ENCODE peak calls at places on chromosomes 6 and 20, in ten cellular contexts. I is astrocyte of the cerebellum, X is psoas muscle, U is gastrocnemius medialis, Q is thoracic aorta, W is neuronal stem cell, J is hepatocyte, H is WERI-Rb-1, E is esophagus muscularis mucosa, O is AG04450. T is an unnamed sample.
A peak's percentile ranks its signal among the peaks of the same experiment; 100 is the strongest.

GRCh38 chr20:7285918-7286556 is 518.6 kb downstream of the BMP2 start:
- DNase-seq in U (peak; percentile 52), H (peak; percentile 68), Q (peak; percentile 4), E (no peak), X (peak; percentile 62), W (peak; percentile 84), J (peak; percentile 92), I (peak; percentile 91), O (peak; percentile 23), T (peak; percentile 19)

GRCh38 chr6:5325173-5325572 is 63.9 kb downstream of the FARS2 start:
- DNase-seq in I (no peak), J (no peak), U (no peak), E (peak; percentile 7), W (no peak), Q (no peak), O (no peak), X (no peak), H (no peak), T (no peak)

GRCh38 chr20:49982346-49983122 is at the start of gene SNAI1:
- DNase-seq in E (peak; percentile 94), H (peak; percentile 87), Q (no peak), I (peak; percentile 61), J (peak; percentile 94), W (peak; percentile 87), O (peak; percentile 73), X (peak; percentile 79), U (peak; percentile 79), T (peak; percentile 66)

GRCh38 chr6:170461556-170462365 is 91.3 kb downstream of the PSMB1 start:
- DNase-seq in X (no peak), J (no peak), H (no peak), E (no peak), O (no peak), W (no peak), I (no peak), Q (no peak), U (no peak), T (no peak)

GRCh38 chr6:30322527-30323501 is 3.9 kb upstream of the TRIM39 start:
- DNase-seq in I (no peak), E (no peak), H (no peak), O (no peak), X (peak; percentile 39), J (no peak), W (no peak), U (no peak), Q (no peak), T (no peak)

GRCh38 chr20:52470561-52470960 is 279.0 kb upstream of the ZFP64 start:
- DNase-seq in E (no peak), H (no peak), U (no peak), O (no peak), W (no peak), I (no peak), Q (no peak), X (no peak), J (no peak), T (no peak)

GRCh38 chr6:107103082-107103481 is 12.2 kb downstream of the BEND3 start:
- DNase-seq in H (no peak), X (no peak), I (no peak), Q (no peak), E (no peak), J (no peak), U (no peak), O (no peak), W (no peak), T (no peak)

GRCh38 chr20:54250691-54251090 is 42.8 kb downstream of the PFDN4 start:
- DNase-seq in E (no peak), W (no peak), H (no peak), U (no peak), J (no peak), X (no peak), I (no peak), Q (no peak), O (no peak), T (no peak)

GRCh38 chr20:19710336-19710721 is 47.7 kb upstream of the RIN2 start:
- DNase-seq in Q (no peak), W (no peak), H (no peak), J (peak; percentile 58), U (no peak), I (peak; percentile 38), O (no peak), E (no peak), X (no peak), T (no peak)

DNA sequence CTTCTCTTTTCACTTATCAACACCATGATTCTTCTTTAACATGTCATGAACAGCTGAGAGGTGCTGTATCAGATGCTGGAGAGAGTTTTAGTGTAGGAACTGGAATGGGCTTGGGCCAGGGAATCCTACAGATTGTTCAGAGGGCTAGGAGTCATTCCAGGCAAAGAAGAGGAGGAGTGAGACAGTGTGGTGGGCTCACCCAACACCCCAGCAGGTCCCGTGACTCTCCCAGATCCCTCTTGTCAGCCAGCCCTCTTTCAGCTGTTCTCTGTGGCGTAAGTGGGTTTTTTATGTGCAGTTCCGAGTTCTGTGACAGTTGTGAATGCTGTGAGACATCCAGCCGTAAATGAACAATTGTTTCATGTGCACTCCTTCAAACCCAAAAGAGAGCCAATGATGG is 31.4 kb upstream of the CEP162 start:
- DNase-seq in Q (no peak), E (no peak), X (no peak), I (no peak), O (no peak), H (no peak), W (no peak), J (no peak), U (no peak), T (no peak)
- H3K4me3 ChIP-seq in Q (peak overlapping the region; percentile 61), E (no peak overlapping the region), X (no peak overlapping the region), I (no peak overlapping the region), O (no peak overlapping the region), H (no peak overlapping the region), W (no peak overlapping the region), J (no peak overlapping the region), U (no peak overlapping the region), T (no peak overlapping the region)

GRCh38 chr6:75331134-75331533 is 46.5 kb upstream of the TMEM30A start:
- DNase-seq in E (no peak), I (peak; percentile 35), Q (no peak), O (no peak), J (no peak), H (no peak), X (no peak), U (no peak), W (no peak), T (no peak)

GRCh38 chr6:75337805-75338204 is 53.2 kb upstream of the TMEM30A start:
- DNase-seq in I (no peak), X (no peak), O (no peak), Q (no peak), H (no peak), W (no peak), E (no peak), U (no peak), J (no peak), T (no peak)

GRCh38 chr6:75329703-75330102 is 45.1 kb upstream of the TMEM30A start:
- DNase-seq in E (no peak), X (no peak), H (no peak), I (no peak), W (no peak), Q (no peak), J (no peak), O (no peak), U (no peak), T (no peak)

GRCh38 chr6:75334266-75335040 is 49.9 kb upstream of the TMEM30A start:
- DNase-seq in U (no peak), W (peak; percentile 90), I (peak; percentile 75), X (no peak), O (peak; percentile 27), J (peak; percentile 29), Q (no peak), H (no peak), E (no peak), T (no peak)

GRCh38 chr6:75333811-75334210 is 49.2 kb upstream of the TMEM30A start:
- DNase-seq in U (no peak), E (no peak), Q (no peak), J (no peak), I (no peak), W (no peak), O (no peak), X (no peak), H (no peak), T (no peak)
- H3K4me3 ChIP-seq in U (no peak overlapping the region), E (no peak overlapping the region), Q (peak overlapping the region; percentile 42), J (no peak overlapping the region), I (no peak overlapping the region), W (peak overlapping the region; percentile 76), O (no peak overlapping the region), X (no peak overlapping the region), H (no peak overlapping the region), T (no peak overlapping the region)

DNA sequence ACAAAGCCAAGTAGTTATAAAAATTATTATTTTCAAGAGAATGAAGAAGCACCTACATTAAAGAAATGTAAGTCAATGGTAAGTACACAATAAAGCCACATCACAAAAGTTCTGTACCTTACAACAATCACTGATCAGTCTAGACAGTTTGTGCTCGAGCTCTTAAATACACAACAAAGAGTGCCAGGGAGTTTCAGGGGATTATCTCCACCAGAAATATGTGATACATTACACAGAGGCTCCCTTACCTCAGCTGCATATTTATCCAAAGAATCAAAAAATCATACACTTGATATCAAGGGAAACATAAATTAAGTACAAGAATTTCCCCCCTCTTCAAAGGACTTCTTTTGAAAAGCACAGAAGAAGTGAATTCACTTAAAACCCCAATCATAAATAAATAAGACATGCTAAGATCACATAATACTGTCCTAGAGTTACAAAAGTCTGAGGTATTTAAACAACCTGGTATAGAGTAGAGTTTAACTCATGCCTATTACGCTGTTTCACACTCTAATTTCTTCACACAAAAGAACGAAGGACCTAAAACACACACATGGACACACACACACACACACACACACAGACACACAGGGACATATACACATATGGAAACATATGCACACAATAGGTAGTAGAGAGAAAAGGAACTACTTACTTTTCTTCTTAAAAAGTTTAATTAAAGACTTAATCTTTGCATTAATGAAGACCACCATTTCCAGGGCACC is 555 bp downstream of the NHSL1 start:
- DNase-seq in U (no peak), Q (no peak), O (no peak), E (no peak), H (no peak), X (no peak), I (no peak), W (no peak), J (no peak), T (no peak)
- H3K4me3 ChIP-seq in U (no peak overlapping the region), Q (no peak overlapping the region), O (no peak overlapping the region), E (no peak overlapping the region), H (peak overlapping the region; percentile 85), X (no peak overlapping the region), I (peak overlapping the region; percentile 19), W (no peak overlapping the region), J (peak overlapping the region; percentile 17), T (no peak overlapping the region)

GRCh38 chr6:3740551-3741476 is 10.7 kb downstream of the PXDC1 start:
- DNase-seq in E (no peak), X (no peak), W (no peak), Q (no peak), J (no peak), I (no peak), O (no peak), U (peak; percentile 70), H (no peak), T (no peak)

GRCh38 chr6:3741477-3741871 is 10.0 kb downstream of the PXDC1 start:
- DNase-seq in U (no peak), I (no peak), H (no peak), W (no peak), Q (no peak), O (no peak), X (no peak), E (no peak), J (no peak), T (no peak)

GRCh38 chr6:3742426-3743344 is 8.8 kb downstream of the PXDC1 start:
- DNase-seq in H (peak; percentile 89), W (peak; percentile 77), X (peak; percentile 84), E (peak; percentile 97), U (peak; percentile 80), O (no peak), Q (no peak), I (peak; percentile 41), J (peak; percentile 88), T (peak; percentile 48)

GRCh38 chr6:3743541-3743940 is 8.0 kb downstream of the PXDC1 start:
- DNase-seq in Q (no peak), H (no peak), X (no peak), I (no peak), U (no peak), O (no peak), W (no peak), J (no peak), E (no peak), T (no peak)

GRCh38 chr6:3742076-3742425 is 9.5 kb downstream of the PXDC1 start:
- DNase-seq in X (no peak), J (no peak), I (no peak), U (no peak), W (no peak), O (no peak), H (no peak), Q (no peak), E (no peak), T (no peak)
- H3K4me3 ChIP-seq in X (peak overlapping the region; percentile 54), J (no peak overlapping the region), I (no peak overlapping the region), U (peak overlapping the region; percentile 26), W (no peak overlapping the region), O (no peak overlapping the region), H (no peak overlapping the region), Q (peak overlapping the region; percentile 94), E (peak overlapping the region; percentile 11), T (no peak overlapping the region)